ENCODE peak calls at places on chromosomes 12 and 14, in four cellular contexts. B is IMR-90, X is body of pancreas, Y is esophagus squamous epithelium. E is an unnamed sample.

GRCh38 chr12:98373019-98373554 is 142.3 kb upstream of the TMPO start:
- DNase-seq in Y (no peak), B (peak; percentile 51), X (peak; percentile 3), E (no peak)

GRCh38 chr14:24182110-24182882 is 6.3 kb downstream of the IPO4 start:
- DNase-seq in B (no peak), X (no peak), Y (no peak), E (no peak)

GRCh38 chr12:56590237-56590830 is 39.8 kb downstream of the BAZ2A start:
- DNase-seq in X (no peak), Y (no peak), B (peak; percentile 17), E (no peak)

GRCh38 chr14:68791078-68791983 is 1.5 kb downstream of the ZFP36L1 start:
- DNase-seq in B (no peak), X (peak; percentile 42), Y (no peak), E (no peak)

GRCh38 chr14:22123188-22123560 is 449.6 kb upstream of the OR4E1 start:
- DNase-seq in B (no peak), Y (no peak), X (no peak), E (no peak)

GRCh38 chr14:93752980-93753561 is 35.2 kb downstream of the PRIMA1 start:
- DNase-seq in B (no peak), X (no peak), Y (no peak), E (peak; percentile 28)

GRCh38 chr12:85004199-85004598 is 31.9 kb downstream of the TSPAN19 start:
- DNase-seq in Y (no peak), B (no peak), X (no peak), E (no peak)

GRCh38 chr14:60226296-60226695 is 22.7 kb upstream of the PPM1A start:
- DNase-seq in Y (no peak), B (no peak), X (no peak), E (no peak)

GRCh38 chr12:26123482-26123980 is 1.3 kb downstream of the BHLHE41 start:
- DNase-seq in X (no peak), B (peak; percentile 12), Y (no peak), E (no peak)

GRCh38 chr14:96252323-96253052 is 3.5 kb upstream of the BDKRB1 start:
- DNase-seq in B (no peak), Y (no peak), X (no peak), E (no peak)

GRCh38 chr12:110821917-110822316 is 24.9 kb upstream of the CCDC63 start:
- DNase-seq in B (no peak), X (no peak), Y (no peak), E (no peak)

GRCh38 chr12:116528498-116528897 is 30.7 kb upstream of the MAP1LC3B2 start:
- DNase-seq in X (no peak), B (no peak), Y (no peak), E (no peak)

GRCh38 chr14:63499701-63500250 is 43.4 kb downstream of the PPP2R5E start:
- DNase-seq in X (peak; percentile 25), B (peak; percentile 77), Y (no peak), E (no peak)

GRCh38 chr12:88544991-88545684 is 35.1 kb downstream of the KITLG start:
- DNase-seq in Y (no peak), X (no peak), B (peak; percentile 67), E (no peak)

GRCh38 chr14:60648934-60649814 is at the start of gene SIX1:
- DNase-seq in X (peak; percentile 66), B (peak; percentile 95), Y (no peak), E (peak; percentile 47)

GRCh38 chr14:56490379-56490778 is 89.2 kb upstream of the TMEM260 start:
- DNase-seq in X (no peak), Y (no peak), B (peak; percentile 40), E (no peak)

GRCh38 chr14:85380891-85381290 is 149.1 kb upstream of the FLRT2 start:
- DNase-seq in X (no peak), Y (no peak), B (no peak), E (no peak)

GRCh38 chr12:3775385-3776035 is 22.6 kb upstream of the CRACR2A start:
- DNase-seq in B (no peak), X (no peak), Y (no peak), E (no peak)

GRCh38 chr14:22564463-22564862 is 24.6 kb downstream of the DAD1 start:
- DNase-seq in X (no peak), B (no peak), Y (no peak), E (no peak)

GRCh38 chr14:75163677-75164076 is 12.7 kb downstream of the TMED10 start:
- DNase-seq in X (no peak), Y (no peak), B (no peak), E (no peak)

GRCh38 chr14:86533834-86534233 is 1003.9 kb downstream of the FLRT2 start:
- DNase-seq in X (no peak), B (no peak), Y (no peak), E (no peak)

GRCh38 chr14:102278631-102278935 is 26.4 kb downstream of the MOK start:
- DNase-seq in Y (no peak), B (no peak), X (no peak), E (no peak)

GRCh38 chr14:102317564-102318248 is 1.8 kb upstream of the ZNF839 start:
- DNase-seq in Y (no peak), B (no peak), X (no peak), E (no peak)

GRCh38 chr12:80837342-80837978 is 100.3 kb downstream of the LIN7A start:
- DNase-seq in Y (no peak), B (peak; percentile 76), X (peak; percentile 37), E (peak; percentile 21)

GRCh38 chr12:186006-186625 is 27.8 kb downstream of the SLC6A12 start:
- DNase-seq in B (no peak), Y (no peak), X (no peak), E (no peak)

GRCh38 chr12:124428136-124428791 is 133.4 kb downstream of the RFLNA start:
- DNase-seq in Y (no peak), X (peak; percentile 73), B (peak; percentile 86), E (no peak)

GRCh38 chr12:91178139-91178561 is 4.5 kb downstream of the DCN start:
- DNase-seq in X (no peak), Y (no peak), B (peak; percentile 62), E (no peak)

GRCh38 chr12:51821423-51822260 is 26.9 kb downstream of the FIGNL2 start:
- DNase-seq in X (no peak), B (no peak), Y (no peak), E (no peak)

GRCh38 chr12:51822261-51822616 is 26.3 kb downstream of the FIGNL2 start:
- DNase-seq in X (no peak), B (no peak), Y (no peak), E (no peak)

GRCh38 chr12:51822956-51823355 is 25.6 kb downstream of the FIGNL2 start:
- DNase-seq in Y (no peak), X (peak; percentile 54), B (no peak), E (no peak)

GRCh38 chr12:51819851-51820720 is 28.4 kb downstream of the FIGNL2 start:
- DNase-seq in B (no peak), X (peak; percentile 42), Y (no peak), E (no peak)

GRCh38 chr12:51820721-51821422 is 27.6 kb downstream of the FIGNL2 start:
- DNase-seq in X (peak; percentile 61), Y (no peak), B (peak; percentile 60), E (no peak)
- TF ChIP-seq POLR2A in X (no peak), Y (no peak), B (peak; percentile 53), E (no peak)

DNA sequence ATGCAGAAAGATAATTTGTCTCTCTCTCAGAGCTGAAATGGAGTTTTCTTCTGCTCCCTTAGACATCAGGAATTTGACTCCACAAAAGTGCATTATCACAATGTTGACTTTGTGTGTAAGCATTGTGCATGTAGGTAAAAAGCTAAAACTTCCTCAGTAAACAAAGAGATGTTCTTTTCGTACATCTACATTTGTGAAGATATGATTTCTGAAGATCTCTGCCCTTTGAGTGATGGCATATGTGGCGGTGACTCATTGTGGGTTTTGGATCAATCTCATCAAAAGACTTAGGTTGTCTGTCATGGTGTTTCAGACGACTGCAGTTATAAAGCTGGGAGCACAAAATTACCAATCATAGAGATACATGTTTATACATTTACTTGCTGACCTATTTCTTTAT is 411.4 kb upstream of the LMO3 start:
- DNase-seq in Y (no peak), B (no peak), X (no peak), E (no peak)
- H3K27ac ChIP-seq in Y (no peak overlapping the region), B (no peak overlapping the region), X (no peak overlapping the region), E (no peak overlapping the region)

DNA sequence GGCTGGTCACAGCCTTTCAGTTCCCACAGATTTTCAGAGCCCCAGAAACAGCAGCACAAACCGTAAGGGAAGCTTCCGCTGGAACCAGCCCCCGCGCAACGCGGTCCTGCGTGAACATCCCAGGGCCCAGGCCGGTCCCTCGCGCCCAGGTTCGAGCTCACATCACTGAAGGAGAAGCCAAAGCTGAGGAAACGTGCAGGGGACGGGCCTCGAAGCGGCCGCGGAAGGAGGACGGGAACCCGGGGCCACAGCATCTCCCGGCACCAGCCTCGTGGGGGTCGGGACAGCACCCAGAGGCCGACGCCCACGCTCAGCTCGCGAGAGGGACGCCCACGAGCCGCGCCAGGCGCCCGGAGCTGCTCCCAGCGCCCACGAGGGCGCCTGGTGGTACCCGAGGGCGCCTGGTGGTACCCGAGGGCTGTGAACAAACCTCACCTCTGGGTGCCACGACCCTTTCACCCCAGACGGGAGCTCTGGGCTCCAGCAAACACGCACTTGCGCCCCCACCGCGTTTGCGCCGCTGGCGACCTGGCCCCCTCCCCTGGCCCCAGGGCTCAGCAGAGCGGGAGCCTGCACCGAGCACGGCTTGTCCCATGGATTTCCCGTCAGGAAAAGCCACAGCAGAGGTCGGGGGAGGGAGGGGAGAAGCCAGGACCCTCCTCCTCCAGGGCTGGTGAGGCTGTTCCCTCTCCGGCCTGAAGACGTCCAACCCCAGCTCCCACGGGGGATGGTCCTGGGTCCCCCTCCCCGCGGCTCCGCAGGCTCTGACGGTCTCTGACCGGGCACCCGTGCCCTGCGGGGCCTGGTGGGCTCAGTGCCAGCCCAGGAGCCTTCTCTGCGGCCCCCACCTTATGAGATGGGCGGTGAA is 6.9 kb downstream of the LRCOL1 start:
- DNase-seq in B (no peak), Y (no peak), X (no peak), E (no peak)
- H3K27me3 ChIP-seq in B (peaks cover 30% of the 10 kb centered on the region), Y (peaks cover 3% of the 10 kb centered on the region), X (peaks cover 41% of the 10 kb centered on the region), E (no peaks in the 10 kb centered on the region)

GRCh38 chr12:121860257-121860656 is 1.6 kb upstream of the HPD start:
- DNase-seq in B (no peak), X (peak; percentile 13), Y (no peak), E (no peak)

GRCh38 chr12:121861549-121862254 is 3.0 kb upstream of the HPD start:
- DNase-seq in Y (no peak), B (peak; percentile 38), X (no peak), E (no peak)

GRCh38 chr12:121857322-121858246 is 1.1 kb downstream of the HPD start:
- DNase-seq in B (no peak), X (no peak), Y (no peak), E (no peak)

GRCh38 chr12:121858318-121858661 is 369 bp downstream of the HPD start:
- DNase-seq in Y (no peak), X (no peak), B (no peak), E (no peak)

GRCh38 chr12:121858662-121859572 is at the start of gene HPD:
- DNase-seq in X (peak; percentile 80), B (peak; percentile 76), Y (no peak), E (peak; percentile 16)
- TF ChIP-seq POLR2A in X (peak; percentile 26), B (no peak), Y (no peak), E (no peak)

GRCh38 chr14:70919774-70920173 is 12.5 kb downstream of the PCNX1 start:
- DNase-seq in B (peak; percentile 37), Y (no peak), X (no peak), E (no peak)
- H3K27ac ChIP-seq in B (no peak overlapping the region), Y (no peak overlapping the region), X (no peak overlapping the region), E (no peak overlapping the region)

E was measured in tibial nerve.